ENCODE peak calls at places on chromosomes 5 and 9, in five cellular contexts. V is aorta, M is tibial artery, A is HepG2, D is A549. Z is an unnamed sample.
A peak's percentile ranks its signal among the peaks of the same experiment; 100 is the strongest.

GRCh38 chr5:113311301-113311700 is 123.5 kb downstream of the TSSK1B start:
- DNase-seq in V (no peak), M (no peak), A (no peak), D (no peak), Z (peak; percentile 44)

GRCh38 chr5:157977957-157978505 is 119.1 kb upstream of the CLINT1 start:
- DNase-seq in V (no peak), M (no peak), A (no peak), D (no peak), Z (no peak)

GRCh38 chr9:103913899-103914298 is 180.2 kb upstream of the SMC2 start:
- DNase-seq in V (no peak), M (no peak), A (no peak), D (no peak), Z (peak; percentile 18)

GRCh38 chr9:134433101-134433500 is 106.8 kb downstream of the RXRA start:
- DNase-seq in V (no peak), M (peak; percentile 54), A (no peak), D (no peak), Z (peak; percentile 44)

GRCh38 chr5:34521628-34522290 is 134.4 kb upstream of the RAI14 start:
- DNase-seq in V (no peak), M (no peak), A (peak; percentile 23), D (no peak), Z (no peak)

GRCh38 chr5:162473051-162473714 is 405.6 kb downstream of the GABRG2 start:
- DNase-seq in V (no peak), M (no peak), A (no peak), D (no peak), Z (no peak)

GRCh38 chr9:105994970-105995369 is 300.6 kb downstream of the TMEM38B start:
- DNase-seq in V (no peak), M (no peak), A (no peak), D (no peak), Z (peak; percentile 55)

GRCh38 chr5:83270311-83270710 is 193.0 kb downstream of the XRCC4 start:
- DNase-seq in V (no peak), M (no peak), A (no peak), D (no peak), Z (no peak)

GRCh38 chr5:2186472-2187015 is 303.8 kb upstream of the IRX4 start:
- DNase-seq in V (no peak), M (no peak), A (no peak), D (no peak), Z (no peak)

DNA sequence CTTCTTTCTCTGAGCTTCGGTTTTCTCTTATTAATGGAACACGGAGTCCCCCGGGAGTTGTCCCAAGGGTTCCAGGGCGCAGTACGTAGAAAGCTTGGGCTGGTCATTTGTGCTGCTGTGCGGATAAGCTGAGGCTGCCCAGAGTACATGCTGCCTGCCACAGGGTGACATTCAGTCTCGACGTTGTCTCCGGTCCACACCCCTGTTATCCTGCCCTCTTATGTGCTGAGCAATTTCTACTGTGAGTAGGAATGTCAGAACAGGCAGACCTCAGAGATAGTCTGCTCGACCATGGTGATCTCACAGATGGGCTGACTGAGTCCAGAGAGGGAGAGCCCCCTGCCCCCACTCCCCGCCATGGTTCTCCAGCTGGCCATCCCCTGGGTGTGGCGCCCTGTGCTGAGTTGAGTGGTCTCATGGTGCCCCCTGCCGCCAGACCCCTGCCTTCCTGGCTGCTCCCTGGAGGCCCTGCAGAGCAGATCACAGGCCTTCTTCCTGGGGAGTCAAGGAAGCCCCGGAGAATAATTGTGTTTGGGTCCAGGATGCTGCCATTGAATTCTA is 124.0 kb downstream of the RGS3 start:
- DNase-seq in V (no peak), M (peak; percentile 53), A (no peak), D (no peak), Z (no peak)
- H3K27ac ChIP-seq in V (peak overlapping the region; percentile 33), M (peak overlapping the region; percentile 78), A (no peak overlapping the region), D (no peak overlapping the region), Z (no peak overlapping the region)

DNA sequence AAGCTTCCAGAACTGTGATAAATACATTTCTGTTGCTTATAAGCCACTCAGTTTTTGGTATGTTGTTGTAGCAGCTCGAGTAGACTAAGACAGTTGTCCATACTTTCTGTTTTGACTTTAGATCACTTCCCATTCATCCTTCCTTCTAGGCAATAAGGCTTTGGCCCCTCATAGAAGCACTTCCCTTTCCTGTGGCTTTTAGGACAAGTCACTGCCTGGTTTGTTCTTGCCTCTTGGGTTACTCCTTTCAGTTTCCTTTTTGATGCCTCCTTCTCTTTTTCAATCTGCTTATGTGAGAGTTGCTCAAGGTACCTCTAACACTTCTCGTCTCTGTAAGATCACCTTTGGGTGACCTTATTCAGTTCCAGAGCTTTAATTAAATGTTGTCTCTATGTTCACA is 72.4 kb upstream of the NTRK2 start:
- DNase-seq in V (no peak), M (no peak), A (no peak), D (no peak), Z (no peak)
- H3K27ac ChIP-seq in V (no peak overlapping the region), M (no peak overlapping the region), A (no peak overlapping the region), D (no peak overlapping the region), Z (no peak overlapping the region)

GRCh38 chr5:66810151-66810550 is 214.0 kb downstream of the MAST4 start:
- DNase-seq in V (no peak), M (no peak), A (no peak), D (no peak), Z (no peak)

GRCh38 chr5:66818935-66819328 is 222.7 kb downstream of the MAST4 start:
- DNase-seq in V (no peak), M (no peak), A (no peak), D (no peak), Z (no peak)

GRCh38 chr5:66818304-66818934 is 222.2 kb downstream of the MAST4 start:
- DNase-seq in V (no peak), M (no peak), A (no peak), D (no peak), Z (no peak)

GRCh38 chr5:66810747-66811355 is 214.7 kb downstream of the MAST4 start:
- DNase-seq in V (no peak), M (no peak), A (no peak), D (no peak), Z (no peak)

GRCh38 chr5:66814146-66814991 is 218.2 kb downstream of the MAST4 start:
- DNase-seq in V (no peak), M (no peak), A (peak; percentile 32), D (peak; percentile 59), Z (peak; percentile 25)
- H3K27ac ChIP-seq in V (no peak overlapping the region), M (no peak overlapping the region), A (no peak overlapping the region), D (peak overlapping the region; percentile 34), Z (no peak overlapping the region)

GRCh38 chr9:137173795-137174664 is 2.2 kb upstream of the TMEM210 start:
- DNase-seq in V (no peak), M (no peak), A (no peak), D (no peak), Z (no peak)
- H3K27ac ChIP-seq in V (no peak overlapping the region), M (no peak overlapping the region), A (no peak overlapping the region), D (no peak overlapping the region), Z (no peak overlapping the region)

DNA sequence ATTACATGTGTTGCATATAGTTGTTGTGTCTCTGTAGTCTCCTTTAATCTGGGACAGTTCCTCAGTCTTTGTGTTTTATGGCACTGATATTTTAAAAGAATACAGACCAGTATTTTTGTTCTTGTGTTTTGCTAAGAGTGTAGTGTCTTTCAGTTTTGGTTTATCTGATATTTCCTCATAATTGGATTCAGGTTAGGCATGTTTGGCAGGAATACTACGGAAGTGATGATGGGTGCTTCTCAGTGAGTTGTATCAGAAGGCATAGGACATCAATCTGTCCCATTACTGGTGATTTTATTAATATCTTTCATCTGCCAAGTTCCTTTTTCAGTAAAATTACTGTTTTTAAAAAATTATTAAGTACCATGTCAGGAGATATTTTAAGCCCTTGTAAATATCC is 212.9 kb downstream of the ARHGEF28 start:
- DNase-seq in V (no peak), M (no peak), A (no peak), D (no peak), Z (no peak)
- H3K27ac ChIP-seq in V (no peak overlapping the region), M (no peak overlapping the region), A (no peak overlapping the region), D (no peak overlapping the region), Z (no peak overlapping the region)

DNA sequence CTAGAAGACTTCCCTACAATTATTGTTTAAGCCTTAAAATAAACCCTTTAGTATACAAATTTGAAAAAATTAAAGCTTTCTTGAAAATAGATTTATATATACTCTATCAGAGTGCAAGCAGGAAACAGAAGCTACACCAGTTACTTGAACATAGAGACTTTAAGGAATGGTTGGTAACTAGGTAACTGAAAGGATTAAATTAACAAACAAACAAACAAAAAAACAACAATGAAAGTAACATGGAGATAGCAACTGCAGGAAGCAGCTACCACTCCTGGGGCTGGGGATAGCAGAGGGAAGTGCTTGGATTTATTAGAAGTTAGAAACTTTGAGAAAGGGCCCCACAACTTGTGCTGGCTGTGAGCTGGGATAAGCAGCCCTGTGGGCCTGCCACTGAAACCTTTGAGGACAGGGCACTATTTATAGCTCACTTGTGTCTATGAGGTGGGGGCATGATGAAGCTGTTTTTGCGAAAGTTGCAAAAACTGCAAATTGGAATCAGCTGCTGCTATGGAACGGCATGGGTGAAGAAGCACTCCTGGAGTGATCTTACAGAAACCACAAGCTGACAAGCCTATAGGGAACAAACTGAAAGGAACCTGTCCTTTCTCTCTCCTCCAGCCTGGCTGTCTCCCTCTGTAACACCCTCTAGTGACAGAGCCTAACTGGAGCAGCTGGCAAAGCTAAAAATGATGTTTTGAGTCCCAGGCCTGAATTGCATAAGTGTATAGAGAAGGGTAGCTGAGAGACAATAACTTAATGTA is 91.3 kb upstream of the RANBP6 start:
- DNase-seq in V (no peak), M (no peak), A (peak; percentile 25), D (peak; percentile 55), Z (no peak)
- H3K27ac ChIP-seq in V (peak overlapping the region; percentile 45), M (no peak overlapping the region), A (no peak overlapping the region), D (peak overlapping the region; percentile 60), Z (peak overlapping the region; percentile 47)

GRCh38 chr9:35911690-35912089 is 2.4 kb downstream of the SPAAR start:
- DNase-seq in V (no peak), M (no peak), A (no peak), D (no peak), Z (no peak)
- H3K27ac ChIP-seq in V (peak overlapping the region; percentile 26), M (peak overlapping the region; percentile 88), A (no peak overlapping the region), D (peak overlapping the region; percentile 62), Z (no peak overlapping the region)

GRCh38 chr5:173730610-173731302 is 114.3 kb upstream of the BOD1 start:
- DNase-seq in V (no peak), M (no peak), A (no peak), D (no peak), Z (no peak)
- H3K27ac ChIP-seq in V (no peak overlapping the region), M (no peak overlapping the region), A (no peak overlapping the region), D (peak overlapping the region; percentile 36), Z (no peak overlapping the region)